ENCODE peak calls at places on chromosomes 4 and X, in six cellular contexts. Y is uterus, N is esophagus squamous epithelium, W is colonic mucosa, T is suprapubic skin, B is HCT116. O is an unnamed sample.

GRCh38 chrX:118188977-118189376 is 72.4 kb upstream of the KLHL13 start:
- DNase-seq in Y (no peak), N (no peak), W (no peak), T (no peak), B (no peak), O (no peak)

GRCh38 chr4:179399054-179399782 is 1957.0 kb upstream of the AGA start:
- DNase-seq in Y (no peak), N (no peak), W (no peak), T (no peak), B (no peak), O (no peak)

GRCh38 chr4:121096629-121097028 is 24.3 kb upstream of the NDNF start:
- DNase-seq in Y (no peak), N (no peak), W (no peak), T (no peak), B (peak; percentile 24), O (no peak)

GRCh38 chrX:136205882-136206281 is 45.3 kb downstream of the MAP7D3 start:
- DNase-seq in Y (no peak), N (no peak), W (no peak), T (peak; percentile 58), B (no peak), O (no peak)

GRCh38 chr4:148813289-148813688 is 371.1 kb upstream of the NR3C2 start:
- DNase-seq in Y (no peak), N (no peak), W (no peak), T (no peak), B (no peak), O (no peak)

GRCh38 chr4:41446391-41446790 is 91.6 kb upstream of the LIMCH1 start:
- DNase-seq in Y (no peak), N (no peak), W (no peak), T (no peak), B (no peak), O (no peak)

GRCh38 chr4:7938513-7939376 is 916 bp downstream of the AFAP1 start:
- DNase-seq in Y (peak; percentile 39), N (no peak), W (no peak), T (no peak), B (no peak), O (no peak)

GRCh38 chr4:187413564-187414358 is 581.8 kb upstream of the ZFP42 start:
- DNase-seq in Y (no peak), N (no peak), W (no peak), T (no peak), B (no peak), O (no peak)

GRCh38 chrX:23952984-23953907 is 45.4 kb downstream of the CXorf58 start:
- DNase-seq in Y (no peak), N (no peak), W (no peak), T (no peak), B (no peak), O (no peak)

GRCh38 chr4:104490770-104491395 is 3.8 kb downstream of the CXXC4 start:
- DNase-seq in Y (peak; percentile 70), N (no peak), W (peak; percentile 69), T (peak; percentile 81), B (no peak), O (peak; percentile 81)

GRCh38 chrX:46840946-46841740 is 4.3 kb downstream of the RP2 start:
- DNase-seq in Y (no peak), N (no peak), W (no peak), T (no peak), B (no peak), O (no peak)

GRCh38 chrX:82237328-82237727 is 1035.4 kb downstream of the SH3BGRL start:
- DNase-seq in Y (no peak), N (no peak), W (no peak), T (no peak), B (no peak), O (no peak)

GRCh38 chrX:150902434-150903109 is 4.1 kb upstream of the CD99L2 start:
- DNase-seq in Y (no peak), N (no peak), W (no peak), T (no peak), B (no peak), O (no peak)

GRCh38 chr4:87901426-87901825 is 68.7 kb downstream of the MEPE start:
- DNase-seq in Y (no peak), N (no peak), W (no peak), T (no peak), B (no peak), O (no peak)
- TF ChIP-seq CTCF in Y (no peak), N (no peak), W (no peak), T (no peak), B (no peak), O (no peak)

GRCh38 chr4:152820073-152820472 is 40.3 kb downstream of the ARFIP1 start:
- DNase-seq in Y (no peak), N (no peak), W (no peak), T (no peak), B (no peak), O (no peak)
- TF ChIP-seq CTCF in Y (no peak), N (no peak), W (no peak), T (no peak), B (peak; percentile 14), O (peak; percentile 13)

DNA sequence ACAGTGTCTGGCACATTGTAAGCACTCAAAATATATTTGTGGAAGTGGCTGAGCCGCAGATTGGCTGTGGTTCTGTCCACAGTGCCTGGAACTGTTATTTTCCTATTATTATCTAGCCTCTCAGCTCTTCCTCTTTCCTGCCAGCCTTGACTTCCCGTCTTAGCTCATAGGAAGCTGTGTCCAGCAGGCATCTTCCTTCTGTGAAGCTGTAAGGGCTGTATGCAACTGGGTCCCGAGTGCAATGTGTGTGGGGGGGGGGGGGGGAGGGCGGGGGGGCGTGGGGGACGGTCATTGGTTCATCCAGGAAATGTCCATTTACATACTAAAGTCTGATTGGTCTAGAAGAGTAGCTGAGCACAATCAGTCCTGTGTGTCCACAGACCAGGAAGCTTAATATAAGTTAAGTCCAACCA is 210.7 kb downstream of the PDGFRA start:
- DNase-seq in Y (peak; percentile 15), N (no peak), W (peak; percentile 20), T (peak; percentile 60), B (no peak), O (no peak)
- TF ChIP-seq CTCF in Y (no peak), N (no peak), W (no peak), T (no peak), B (no peak), O (no peak)

DNA sequence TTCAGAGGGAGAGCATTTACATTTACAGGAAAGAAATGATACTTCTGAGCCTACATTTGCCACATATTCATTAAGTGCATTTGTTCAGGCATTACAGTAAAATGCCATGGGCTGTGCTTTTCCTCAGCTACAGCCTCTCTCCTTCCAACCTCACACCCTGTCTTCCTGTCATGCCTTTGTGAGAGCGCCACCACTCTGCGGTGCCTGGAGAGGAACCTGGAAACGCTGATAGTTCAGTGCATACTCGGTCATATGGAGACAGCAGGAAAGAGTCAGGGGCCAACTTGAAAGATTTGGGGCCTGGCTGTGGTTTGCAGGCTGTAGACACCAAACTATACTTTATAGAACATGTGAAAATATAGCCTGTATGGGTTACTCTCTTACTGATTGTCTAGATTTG is 40.5 kb downstream of the NFKB1 start:
- DNase-seq in Y (no peak), N (no peak), W (peak; percentile 23), T (no peak), B (no peak), O (no peak)
- TF ChIP-seq CTCF in Y (no peak), N (no peak), W (no peak), T (peak; percentile 12), B (peak; percentile 22), O (no peak)

GRCh38 chr4:171785392-171785791 is 27.8 kb upstream of the GALNTL6 start:
- DNase-seq in Y (no peak), N (no peak), W (no peak), T (no peak), B (no peak), O (no peak)
- TF ChIP-seq CTCF in Y (no peak), N (no peak), W (no peak), T (no peak), B (no peak), O (peak; percentile 71)